ENCODE peak calls at places on chromosomes 2 and 18, in six cellular contexts. A, E, X, C, B and M are unnamed samples.

GRCh38 chr2:157986761-157987160 is 110.6 kb upstream of the ACVR1 start:
- DNase-seq in A (no peak), E (no peak), X (no peak), C (no peak), B (no peak), M (no peak)

GRCh38 chr2:224775638-224776037 is 59.5 kb upstream of the CCDC195 start:
- DNase-seq in X (no peak), A (no peak), C (no peak), B (peak; percentile 17), E (no peak), M (no peak)

GRCh38 chr2:10466801-10467200 is 18.7 kb upstream of the ODC1 start:
- DNase-seq in B (no peak), A (no peak), E (no peak), C (no peak), X (no peak), M (no peak)

GRCh38 chr2:37561615-37562569 is 109.5 kb downstream of the CDC42EP3 start:
- DNase-seq in C (no peak), A (no peak), B (peak; percentile 67), E (peak; percentile 92), X (peak; percentile 13), M (no peak)

GRCh38 chr2:100976634-100977391 is 25.3 kb upstream of the RPL31 start:
- DNase-seq in E (no peak), C (no peak), A (no peak), B (peak; percentile 97), X (no peak), M (no peak)

GRCh38 chr2:221420245-221420644 is 151.9 kb downstream of the EPHA4 start:
- DNase-seq in B (no peak), E (peak; percentile 88), A (no peak), C (no peak), X (no peak), M (no peak)

GRCh38 chr2:186780701-186781316 is 68.2 kb downstream of the ZSWIM2 start:
- DNase-seq in A (peak; percentile 73), B (no peak), E (peak; percentile 30), X (peak; percentile 56), C (no peak), M (no peak)

GRCh38 chr18:36179562-36180334 is 7.5 kb upstream of the MOCOS start:
- DNase-seq in E (peak; percentile 80), X (no peak), A (no peak), C (no peak), B (no peak), M (no peak)

GRCh38 chr2:224469374-224469964 is 67.6 kb upstream of the FAM124B start:
- DNase-seq in B (no peak), X (no peak), A (no peak), C (no peak), E (no peak), M (no peak)

GRCh38 chr18:31942301-31942998 is 478 bp downstream of the TRAPPC8 start:
- DNase-seq in C (no peak), B (peak; percentile 86), A (no peak), X (no peak), E (peak; percentile 73), M (peak; percentile 26)

GRCh38 chr2:229800997-229801754 is 86.8 kb upstream of the DNER start:
- DNase-seq in A (peak; percentile 49), B (peak; percentile 85), E (peak; percentile 79), X (peak; percentile 52), C (peak; percentile 4), M (peak; percentile 35)

GRCh38 chr2:218255441-218255840 is 5.4 kb upstream of the GPBAR1 start:
- DNase-seq in B (peak; percentile 57), X (no peak), C (no peak), E (no peak), A (no peak), M (no peak)

GRCh38 chr2:73210696-73211095 is 3.3 kb upstream of the SMYD5 start:
- DNase-seq in X (no peak), A (no peak), E (no peak), B (no peak), C (no peak), M (no peak)

GRCh38 chr2:233456934-233457333 is 102.6 kb downstream of the DGKD start:
- DNase-seq in C (no peak), A (no peak), B (peak; percentile 45), E (no peak), X (no peak), M (no peak)

GRCh38 chr2:98324181-98324580 is 22.1 kb upstream of the CNGA3 start:
- DNase-seq in E (no peak), C (no peak), A (no peak), X (no peak), B (no peak), M (no peak)

GRCh38 chr18:54737986-54738385 is 90.3 kb upstream of the RAB27B start:
- DNase-seq in E (peak; percentile 14), A (no peak), X (no peak), B (peak; percentile 72), C (no peak), M (no peak)

GRCh38 chr2:234377761-234378341 is 119.0 kb downstream of the ARL4C start:
- DNase-seq in C (no peak), X (no peak), E (no peak), A (no peak), B (peak; percentile 77), M (no peak)

GRCh38 chr2:1927896-1928568 is 183.7 kb upstream of the PXDN start:
- DNase-seq in A (no peak), E (no peak), C (no peak), B (no peak), X (no peak), M (no peak)

GRCh38 chr2:74290466-74291216 is 52.6 kb downstream of the SLC4A5 start:
- DNase-seq in E (no peak), X (no peak), C (no peak), A (no peak), B (no peak), M (peak; percentile 8)

GRCh38 chr2:53793261-53793660 is 6.4 kb downstream of the ERLEC1 start:
- DNase-seq in B (no peak), E (no peak), X (no peak), A (no peak), C (no peak), M (no peak)

GRCh38 chr2:932320-933221 is 18.1 kb upstream of the SNTG2 start:
- DNase-seq in B (no peak), E (no peak), X (no peak), C (no peak), A (no peak), M (no peak)

GRCh38 chr2:136764397-136765255 is 719 bp upstream of the THSD7B start:
- DNase-seq in C (no peak), A (no peak), E (no peak), X (no peak), B (peak; percentile 64), M (no peak)

GRCh38 chr2:46704593-46704992 is 211.0 kb downstream of the MCFD2 start:
- DNase-seq in E (no peak), X (no peak), C (no peak), A (peak; percentile 9), B (no peak), M (no peak)

GRCh38 chr2:101883860-101884259 is 107.9 kb upstream of the IL1R2 start:
- DNase-seq in A (no peak), B (no peak), E (peak; percentile 54), X (peak; percentile 60), C (no peak), M (no peak)

GRCh38 chr18:13520306-13520705 is 206.1 kb downstream of the FAM210A start:
- DNase-seq in E (no peak), C (no peak), A (no peak), X (no peak), B (no peak), M (no peak)

GRCh38 chr18:21513292-21513691 is 87.2 kb downstream of the ESCO1 start:
- DNase-seq in B (no peak), X (no peak), C (no peak), A (no peak), E (no peak), M (no peak)

GRCh38 chr2:39512434-39512935 is 75.4 kb upstream of the MAP4K3 start:
- DNase-seq in E (no peak), X (no peak), A (no peak), C (no peak), B (no peak), M (no peak)

GRCh38 chr2:39511219-39511785 is 74.2 kb upstream of the MAP4K3 start:
- DNase-seq in E (no peak), A (no peak), C (no peak), X (no peak), B (no peak), M (no peak)

GRCh38 chr2:39511786-39512433 is 74.8 kb upstream of the MAP4K3 start:
- DNase-seq in C (no peak), A (no peak), B (no peak), X (peak; percentile 66), E (no peak), M (no peak)

GRCh38 chr2:39513641-39514094 is 76.6 kb upstream of the MAP4K3 start:
- DNase-seq in C (peak; percentile 72), A (peak; percentile 38), B (peak; percentile 89), X (peak; percentile 83), E (peak; percentile 98), M (no peak)

GRCh38 chr2:39512941-39513340 is 75.9 kb upstream of the MAP4K3 start:
- DNase-seq in C (no peak), A (no peak), X (no peak), B (no peak), E (peak; percentile 18), M (no peak)
- H3K4me1 ChIP-seq in C (peaks cover 49% of the 10 kb centered on the region), A (no peaks in the 10 kb centered on the region), X (peaks cover 87% of the 10 kb centered on the region), B (peaks cover 47% of the 10 kb centered on the region), E (peaks cover 54% of the 10 kb centered on the region), M (no peaks in the 10 kb centered on the region)

GRCh38 chr18:3653859-3654441 is 204.0 kb downstream of the TGIF1 start:
- DNase-seq in B (no peak), C (no peak), X (no peak), A (no peak), E (no peak), M (no peak)
- H3K4me1 ChIP-seq in B (peaks cover 33% of the 10 kb centered on the region), C (peaks cover 31% of the 10 kb centered on the region), X (peaks cover 75% of the 10 kb centered on the region), A (peaks cover 3% of the 10 kb centered on the region), E (peaks cover 43% of the 10 kb centered on the region), M (no peaks in the 10 kb centered on the region)

GRCh38 chr2:175247159-175247558 is 65.6 kb upstream of the ATP5MC3 start:
- DNase-seq in B (no peak), C (no peak), A (no peak), E (no peak), X (no peak), M (no peak)

GRCh38 chr2:175244697-175245096 is 63.2 kb upstream of the ATP5MC3 start:
- DNase-seq in A (no peak), B (no peak), X (no peak), C (no peak), E (no peak), M (no peak)
- H3K4me1 ChIP-seq in A (no peaks in the 10 kb centered on the region), B (no peaks in the 10 kb centered on the region), X (no peaks in the 10 kb centered on the region), C (no peaks in the 10 kb centered on the region), E (no peaks in the 10 kb centered on the region), M (no peaks in the 10 kb centered on the region)

DNA sequence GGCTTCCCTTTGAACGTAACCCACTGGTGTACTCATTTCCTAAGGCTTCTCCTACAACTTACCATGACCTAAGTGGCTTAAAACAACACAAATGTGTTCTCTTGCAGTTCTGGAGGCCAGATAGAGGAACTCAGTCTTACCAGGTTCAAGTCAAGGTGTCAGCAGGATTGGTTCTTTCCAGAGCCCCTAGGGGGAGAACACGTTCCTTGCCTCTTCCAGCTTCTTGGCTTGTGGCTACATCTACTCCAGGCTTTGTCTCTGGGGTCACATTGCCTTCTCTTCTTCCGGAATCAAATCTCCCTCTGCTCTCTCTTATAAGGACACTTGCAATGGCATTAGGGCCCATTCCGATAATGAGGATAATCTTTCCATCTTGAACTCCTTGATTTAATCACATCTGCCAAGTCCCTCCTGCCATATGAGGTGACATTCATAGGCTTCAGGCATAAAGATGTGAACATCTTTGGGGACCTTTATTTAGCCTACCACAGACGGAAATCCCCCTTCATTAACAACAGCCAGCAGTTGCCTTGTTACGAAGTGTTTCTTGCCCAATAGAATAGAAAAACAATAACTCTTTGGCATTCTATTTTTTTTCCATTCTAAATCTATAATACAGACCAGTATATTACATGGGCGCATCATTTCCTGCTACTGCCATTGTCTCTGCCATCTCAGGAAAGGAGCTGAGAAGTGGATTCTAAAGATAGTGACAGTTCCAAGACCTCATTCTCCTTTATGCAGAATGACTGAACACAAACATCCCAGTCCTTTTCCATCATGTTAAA is 362.0 kb downstream of the ZNF521 start:
- DNase-seq in X (no peak), B (no peak), E (peak; percentile 48), C (no peak), A (no peak), M (no peak)
- H3K4me1 ChIP-seq in X (no peaks in the 10 kb centered on the region), B (no peaks in the 10 kb centered on the region), E (peaks cover 46% of the 10 kb centered on the region), C (peaks cover 3% of the 10 kb centered on the region), A (no peaks in the 10 kb centered on the region), M (no peaks in the 10 kb centered on the region)